ENCODE peak calls at places on chromosomes 5 and 9, in six cellular contexts. X, Y, R, O, G and K are unnamed samples.

GRCh38 chr9:134858051-134858841 is 22.4 kb upstream of the FCN2 start:
- DNase-seq in X (peak), Y (no peak), R (no peak), O (no peak), G (no peak), K (no peak)

GRCh38 chr9:104027295-104027694 is 66.8 kb upstream of the SMC2 start:
- DNase-seq in X (no peak), Y (no peak), R (no peak), O (no peak), G (no peak), K (no peak)

GRCh38 chr5:138553437-138554095 is 10.5 kb upstream of the ETF1 start:
- DNase-seq in X (no peak), Y (no peak), R (no peak), O (no peak), G (no peak), K (no peak)

GRCh38 chr9:133740891-133741290 is 2.7 kb upstream of the SARDH start:
- DNase-seq in X (no peak), Y (no peak), R (no peak), O (no peak), G (no peak), K (no peak)

GRCh38 chr9:134243778-134244467 is 79.6 kb upstream of the RNU6ATAC start:
- DNase-seq in X (peak), Y (no peak), R (no peak), O (peak), G (no peak), K (no peak)

GRCh38 chr9:928363-929042 is 48.0 kb upstream of the DMRT3 start:
- DNase-seq in X (no peak), Y (peak), R (peak), O (no peak), G (no peak), K (no peak)

GRCh38 chr9:108668191-108668940 is 187.4 kb downstream of the ACTL7B start:
- DNase-seq in X (no peak), Y (no peak), R (no peak), O (no peak), G (no peak), K (no peak)

GRCh38 chr9:128587453-128587852 is 35.1 kb downstream of the SPTAN1 start:
- DNase-seq in X (no peak), Y (no peak), R (no peak), O (no peak), G (no peak), K (no peak)

GRCh38 chr9:130419521-130420035 is 25.2 kb upstream of the ASS1 start:
- DNase-seq in X (no peak), Y (no peak), R (no peak), O (no peak), G (no peak), K (no peak)

GRCh38 chr9:103530934-103531333 is 535.8 kb downstream of the CYLC2 start:
- DNase-seq in X (no peak), Y (no peak), R (no peak), O (no peak), G (no peak), K (no peak)